ENCODE peak calls at places on chromosome 2, in ten cellular contexts. One of them, this sample, is unnamed.
A peak's percentile ranks its signal among the peaks of the same experiment; 100 is the strongest.

GRCh38 chr2:216665240-216665639 is 30.1 kb downstream of the IGFBP5 start:
- DNase-seq in stromal cell of bone marrow: no peak
- DNase-seq in NCI-H2171: peak; percentile 77
- DNase-seq in activated naive CD4-positive, alpha-beta T cell: no peak
- DNase-seq in heart right ventricle: no peak
- DNase-seq in uterus: peak; percentile 74
- DNase-seq in thyroid gland: peak; percentile 83
- DNase-seq in stimulated activated CD4-positive, alpha-beta T cell treated with anti-CD3 and anti-CD28 coated beads, Interleukin-15, amount 100 ng/mL, for 1 hour: no peak
- DNase-seq in COR-L47: no peak
- DNase-seq in tibial artery: no peak
- DNase-seq in this sample: no peak

GRCh38 chr2:114862234-114862633 is 419.8 kb downstream of the DPP10 start:
- DNase-seq in activated naive CD4-positive, alpha-beta T cell: no peak
- DNase-seq in uterus: no peak
- DNase-seq in NCI-H2171: no peak
- DNase-seq in stimulated activated CD4-positive, alpha-beta T cell treated with anti-CD3 and anti-CD28 coated beads, Interleukin-15, amount 100 ng/mL, for 1 hour: no peak
- DNase-seq in thyroid gland: no peak
- DNase-seq in COR-L47: no peak
- DNase-seq in stromal cell of bone marrow: no peak
- DNase-seq in heart right ventricle: no peak
- DNase-seq in tibial artery: no peak
- DNase-seq in this sample: no peak

GRCh38 chr2:72148975-72149555 is 1.4 kb upstream of the CYP26B1 start:
- DNase-seq in thyroid gland: peak; percentile 58
- DNase-seq in COR-L47: peak; percentile 20
- DNase-seq in stromal cell of bone marrow: no peak
- DNase-seq in tibial artery: no peak
- DNase-seq in NCI-H2171: peak; percentile 23
- DNase-seq in heart right ventricle: peak; percentile 62
- DNase-seq in stimulated activated CD4-positive, alpha-beta T cell treated with anti-CD3 and anti-CD28 coated beads, Interleukin-15, amount 100 ng/mL, for 1 hour: no peak
- DNase-seq in activated naive CD4-positive, alpha-beta T cell: no peak
- DNase-seq in uterus: peak; percentile 14
- DNase-seq in this sample: peak; percentile 19

GRCh38 chr2:173831312-173832229 is 133.6 kb downstream of the SP3 start:
- DNase-seq in NCI-H2171: no peak
- DNase-seq in uterus: peak; percentile 91
- DNase-seq in tibial artery: peak; percentile 59
- DNase-seq in stimulated activated CD4-positive, alpha-beta T cell treated with anti-CD3 and anti-CD28 coated beads, Interleukin-15, amount 100 ng/mL, for 1 hour: no peak
- DNase-seq in thyroid gland: no peak
- DNase-seq in COR-L47: no peak
- DNase-seq in activated naive CD4-positive, alpha-beta T cell: no peak
- DNase-seq in stromal cell of bone marrow: peak; percentile 69
- DNase-seq in heart right ventricle: peak; percentile 73
- DNase-seq in this sample: no peak

GRCh38 chr2:168926621-168927386 is 25.7 kb downstream of the G6PC2 start:
- DNase-seq in activated naive CD4-positive, alpha-beta T cell: no peak
- DNase-seq in stimulated activated CD4-positive, alpha-beta T cell treated with anti-CD3 and anti-CD28 coated beads, Interleukin-15, amount 100 ng/mL, for 1 hour: no peak
- DNase-seq in heart right ventricle: no peak
- DNase-seq in uterus: no peak
- DNase-seq in NCI-H2171: no peak
- DNase-seq in COR-L47: no peak
- DNase-seq in stromal cell of bone marrow: no peak
- DNase-seq in tibial artery: no peak
- DNase-seq in thyroid gland: no peak
- DNase-seq in this sample: no peak

GRCh38 chr2:41840702-41841551 is 206.9 kb upstream of the PKDCC start:
- DNase-seq in thyroid gland: peak; percentile 95
- DNase-seq in heart right ventricle: peak; percentile 94
- DNase-seq in tibial artery: peak; percentile 93
- DNase-seq in activated naive CD4-positive, alpha-beta T cell: peak; percentile 96
- DNase-seq in stimulated activated CD4-positive, alpha-beta T cell treated with anti-CD3 and anti-CD28 coated beads, Interleukin-15, amount 100 ng/mL, for 1 hour: peak; percentile 90
- DNase-seq in COR-L47: peak; percentile 98
- DNase-seq in NCI-H2171: peak; percentile 94
- DNase-seq in stromal cell of bone marrow: peak; percentile 89
- DNase-seq in uterus: peak; percentile 96
- DNase-seq in this sample: peak; percentile 94

GRCh38 chr2:134367915-134368911 is 114.3 kb downstream of the MGAT5 start:
- DNase-seq in thyroid gland: no peak
- DNase-seq in NCI-H2171: peak; percentile 32
- DNase-seq in activated naive CD4-positive, alpha-beta T cell: no peak
- DNase-seq in stromal cell of bone marrow: no peak
- DNase-seq in heart right ventricle: no peak
- DNase-seq in COR-L47: no peak
- DNase-seq in uterus: no peak
- DNase-seq in tibial artery: no peak
- DNase-seq in stimulated activated CD4-positive, alpha-beta T cell treated with anti-CD3 and anti-CD28 coated beads, Interleukin-15, amount 100 ng/mL, for 1 hour: no peak
- DNase-seq in this sample: no peak

GRCh38 chr2:19635951-19636505 is 265.8 kb downstream of the TTC32 start:
- DNase-seq in thyroid gland: no peak
- DNase-seq in heart right ventricle: no peak
- DNase-seq in tibial artery: no peak
- DNase-seq in stimulated activated CD4-positive, alpha-beta T cell treated with anti-CD3 and anti-CD28 coated beads, Interleukin-15, amount 100 ng/mL, for 1 hour: no peak
- DNase-seq in COR-L47: no peak
- DNase-seq in uterus: no peak
- DNase-seq in stromal cell of bone marrow: no peak
- DNase-seq in NCI-H2171: no peak
- DNase-seq in activated naive CD4-positive, alpha-beta T cell: no peak
- DNase-seq in this sample: no peak

GRCh38 chr2:60560734-60561649 is 7.5 kb upstream of the BCL11A start:
- DNase-seq in NCI-H2171: peak; percentile 12
- DNase-seq in thyroid gland: no peak
- DNase-seq in stromal cell of bone marrow: no peak
- DNase-seq in activated naive CD4-positive, alpha-beta T cell: no peak
- DNase-seq in heart right ventricle: no peak
- DNase-seq in COR-L47: peak; percentile 18
- DNase-seq in stimulated activated CD4-positive, alpha-beta T cell treated with anti-CD3 and anti-CD28 coated beads, Interleukin-15, amount 100 ng/mL, for 1 hour: no peak
- DNase-seq in tibial artery: no peak
- DNase-seq in uterus: no peak
- DNase-seq in this sample: peak; percentile 41

GRCh38 chr2:69980408-69980807 is 19.0 kb upstream of the ASPRV1 start:
- DNase-seq in stimulated activated CD4-positive, alpha-beta T cell treated with anti-CD3 and anti-CD28 coated beads, Interleukin-15, amount 100 ng/mL, for 1 hour: no peak
- DNase-seq in activated naive CD4-positive, alpha-beta T cell: no peak
- DNase-seq in heart right ventricle: no peak
- DNase-seq in tibial artery: no peak
- DNase-seq in NCI-H2171: no peak
- DNase-seq in COR-L47: no peak
- DNase-seq in uterus: no peak
- DNase-seq in stromal cell of bone marrow: peak; percentile 24
- DNase-seq in thyroid gland: no peak
- DNase-seq in this sample: no peak

GRCh38 chr2:20499387-20499786 is 52.5 kb downstream of the RHOB start:
- DNase-seq in stimulated activated CD4-positive, alpha-beta T cell treated with anti-CD3 and anti-CD28 coated beads, Interleukin-15, amount 100 ng/mL, for 1 hour: no peak
- DNase-seq in stromal cell of bone marrow: no peak
- DNase-seq in COR-L47: no peak
- DNase-seq in heart right ventricle: no peak
- DNase-seq in thyroid gland: no peak
- DNase-seq in tibial artery: no peak
- DNase-seq in activated naive CD4-positive, alpha-beta T cell: no peak
- DNase-seq in uterus: no peak
- DNase-seq in NCI-H2171: no peak
- DNase-seq in this sample: no peak

GRCh38 chr2:57696016-57696415 is 350.6 kb upstream of the VRK2 start:
- DNase-seq in tibial artery: no peak
- DNase-seq in stimulated activated CD4-positive, alpha-beta T cell treated with anti-CD3 and anti-CD28 coated beads, Interleukin-15, amount 100 ng/mL, for 1 hour: no peak
- DNase-seq in NCI-H2171: no peak
- DNase-seq in COR-L47: peak; percentile 33
- DNase-seq in heart right ventricle: no peak
- DNase-seq in uterus: no peak
- DNase-seq in stromal cell of bone marrow: no peak
- DNase-seq in thyroid gland: no peak
- DNase-seq in activated naive CD4-positive, alpha-beta T cell: no peak
- DNase-seq in this sample: no peak

GRCh38 chr2:107430596-107431266 is 396.0 kb upstream of the RGPD4 start:
- DNase-seq in stromal cell of bone marrow: no peak
- DNase-seq in stimulated activated CD4-positive, alpha-beta T cell treated with anti-CD3 and anti-CD28 coated beads, Interleukin-15, amount 100 ng/mL, for 1 hour: no peak
- DNase-seq in thyroid gland: no peak
- DNase-seq in heart right ventricle: no peak
- DNase-seq in tibial artery: no peak
- DNase-seq in COR-L47: no peak
- DNase-seq in NCI-H2171: no peak
- DNase-seq in uterus: no peak
- DNase-seq in activated naive CD4-positive, alpha-beta T cell: no peak
- DNase-seq in this sample: no peak

GRCh38 chr2:23617817-23618216 is 232.8 kb downstream of the KLHL29 start:
- DNase-seq in stromal cell of bone marrow: peak; percentile 14
- DNase-seq in thyroid gland: no peak
- DNase-seq in tibial artery: peak; percentile 48
- DNase-seq in heart right ventricle: no peak
- DNase-seq in NCI-H2171: peak; percentile 42
- DNase-seq in activated naive CD4-positive, alpha-beta T cell: no peak
- DNase-seq in COR-L47: no peak
- DNase-seq in stimulated activated CD4-positive, alpha-beta T cell treated with anti-CD3 and anti-CD28 coated beads, Interleukin-15, amount 100 ng/mL, for 1 hour: no peak
- DNase-seq in uterus: peak; percentile 84
- DNase-seq in this sample: no peak

GRCh38 chr2:30400151-30400954 is 46.7 kb upstream of the LCLAT1 start:
- DNase-seq in COR-L47: no peak
- DNase-seq in uterus: no peak
- DNase-seq in thyroid gland: peak; percentile 58
- DNase-seq in heart right ventricle: no peak
- DNase-seq in stimulated activated CD4-positive, alpha-beta T cell treated with anti-CD3 and anti-CD28 coated beads, Interleukin-15, amount 100 ng/mL, for 1 hour: no peak
- DNase-seq in stromal cell of bone marrow: no peak
- DNase-seq in activated naive CD4-positive, alpha-beta T cell: no peak
- DNase-seq in NCI-H2171: no peak
- DNase-seq in tibial artery: no peak
- DNase-seq in this sample: no peak

GRCh38 chr2:4381049-4381448 is 677.7 kb downstream of the DCDC2C start:
- DNase-seq in tibial artery: no peak
- DNase-seq in COR-L47: peak; percentile 98
- DNase-seq in heart right ventricle: no peak
- DNase-seq in stimulated activated CD4-positive, alpha-beta T cell treated with anti-CD3 and anti-CD28 coated beads, Interleukin-15, amount 100 ng/mL, for 1 hour: no peak
- DNase-seq in NCI-H2171: no peak
- DNase-seq in uterus: no peak
- DNase-seq in stromal cell of bone marrow: no peak
- DNase-seq in thyroid gland: no peak
- DNase-seq in activated naive CD4-positive, alpha-beta T cell: no peak
- DNase-seq in this sample: no peak

This sample was measured in GM10248.